ENCODE peak calls at places on chromosome 9, in seven cellular contexts. H is aorta, Y is right lobe of liver, N is mesenchymal stem cell, O is RWPE1, M is prostate gland, Z is MM.1S. A is an unnamed sample.

GRCh38 chr9:15909297-15909696 is 356.5 kb downstream of the CCDC171 start:
- DNase-seq in H (no peak), Y (no peak), N (no peak), O (no peak), M (no peak), Z (no peak), A (no peak)

GRCh38 chr9:127415158-127415557 is 9.0 kb upstream of the ZNF79 start:
- DNase-seq in H (no peak), Y (no peak), N (no peak), O (no peak), M (no peak), Z (no peak), A (no peak)

GRCh38 chr9:6630502-6631206 is 14.9 kb downstream of the GLDC start:
- DNase-seq in H (no peak), Y (no peak), N (no peak), O (no peak), M (no peak), Z (peak), A (no peak)

GRCh38 chr9:27632254-27632653 is 59.0 kb upstream of the C9orf72 start:
- DNase-seq in H (no peak), Y (no peak), N (no peak), O (peak), M (no peak), Z (no peak), A (no peak)

GRCh38 chr9:96567203-96567700 is 52.4 kb downstream of the CDC14B start:
- DNase-seq in H (no peak), Y (no peak), N (no peak), O (peak), M (no peak), Z (no peak), A (peak)

GRCh38 chr9:78026416-78026815 is 5.2 kb downstream of the GNAQ start:
- DNase-seq in H (no peak), Y (no peak), N (peak), O (no peak), M (no peak), Z (no peak), A (no peak)

GRCh38 chr9:137703842-137704508 is 85.2 kb downstream of the EHMT1 start:
- DNase-seq in H (no peak), Y (no peak), N (no peak), O (no peak), M (no peak), Z (no peak), A (no peak)

GRCh38 chr9:8703904-8704303 is 904.3 kb upstream of the DMAC1 start:
- DNase-seq in H (no peak), Y (no peak), N (no peak), O (no peak), M (no peak), Z (no peak), A (no peak)

GRCh38 chr9:3181049-3181953 is 337.4 kb upstream of the PUM3 start:
- DNase-seq in H (peak), Y (peak), N (peak), O (peak), M (peak), Z (peak), A (peak)

GRCh38 chr9:4769321-4770080 is 23.2 kb upstream of the RCL1 start:
- DNase-seq in H (no peak), Y (no peak), N (no peak), O (no peak), M (no peak), Z (no peak), A (no peak)

GRCh38 chr9:134730011-134730760 is 88.6 kb downstream of the COL5A1 start:
- DNase-seq in H (peak), Y (no peak), N (no peak), O (no peak), M (no peak), Z (no peak), A (no peak)

GRCh38 chr9:92716557-92716956 is 46.6 kb upstream of the IPPK start:
- DNase-seq in H (no peak), Y (no peak), N (peak), O (peak), M (peak), Z (peak), A (peak)

DNA sequence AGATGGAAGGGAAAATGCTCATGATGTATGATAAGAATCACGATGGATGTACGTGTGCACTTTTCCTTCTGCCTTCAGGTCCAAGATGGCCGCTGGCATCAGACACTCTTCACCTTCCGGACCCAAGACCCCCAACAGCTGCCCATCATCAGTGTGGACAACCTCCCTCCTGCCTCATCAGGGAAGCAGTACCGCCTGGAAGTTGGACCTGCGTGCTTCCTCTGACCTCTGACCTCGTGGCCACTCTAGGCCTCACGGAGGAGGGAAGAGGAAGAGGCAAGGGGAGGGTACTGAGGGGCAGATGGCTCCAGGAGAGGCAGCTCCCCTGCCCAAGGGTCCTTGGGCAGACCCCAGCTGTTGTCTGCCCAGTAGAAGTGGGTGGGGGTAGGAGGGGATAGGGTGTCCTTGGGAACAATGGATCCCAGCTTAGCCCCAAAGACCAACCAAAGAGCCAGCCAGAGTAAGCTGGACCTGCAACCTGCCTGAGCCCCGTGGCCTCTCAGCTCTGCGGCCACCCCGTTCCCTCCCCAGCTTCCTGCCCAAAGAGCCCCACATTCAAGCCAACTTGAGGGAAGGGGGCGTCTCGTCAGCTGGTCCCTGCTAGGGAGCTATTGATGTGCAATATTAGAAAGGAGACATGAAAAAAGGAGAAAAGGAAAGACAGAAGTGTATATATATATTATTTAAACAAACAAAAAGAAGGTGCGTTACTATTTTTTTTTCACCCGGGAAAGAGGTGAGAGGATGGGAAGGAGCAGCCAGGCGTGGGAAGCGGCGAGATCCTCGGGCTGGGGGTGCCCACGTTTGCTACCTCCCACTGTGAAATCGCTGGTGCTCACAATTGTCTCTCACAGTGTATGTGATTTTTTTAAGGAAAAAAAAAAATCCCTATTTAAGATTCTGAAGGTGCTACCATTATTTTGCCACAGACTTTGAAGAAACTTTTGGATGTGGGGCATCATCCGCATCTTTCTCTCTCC is 12.1 kb upstream of the ORM1 start:
- DNase-seq in H (no peak), Y (no peak), N (no peak), O (no peak), M (no peak), Z (no peak), A (no peak)
- H3K27ac ChIP-seq in H (no peak), Y (no peak), N (no peak), O (no peak), M (no peak), Z (no peak), A (no peak)

GRCh38 chr9:2159521-2160417 is 144.6 kb downstream of the SMARCA2 start:
- DNase-seq in H (no peak), Y (no peak), N (peak), O (no peak), M (no peak), Z (peak), A (peak)
- H3K27ac ChIP-seq in H (peak), Y (peak), N (peak), O (no peak), M (peak), Z (peak), A (peak)

GRCh38 chr9:130871395-130872057 is 25.1 kb downstream of the QRFP start:
- DNase-seq in H (peak), Y (peak), N (no peak), O (no peak), M (no peak), Z (no peak), A (no peak)

GRCh38 chr9:130872058-130872453 is 24.6 kb downstream of the QRFP start:
- DNase-seq in H (peak), Y (peak), N (no peak), O (no peak), M (no peak), Z (no peak), A (no peak)

GRCh38 chr9:130872912-130873503 is 23.6 kb downstream of the QRFP start:
- DNase-seq in H (peak), Y (peak), N (no peak), O (no peak), M (peak), Z (no peak), A (no peak)

GRCh38 chr9:130873966-130874365 is 22.6 kb downstream of the QRFP start:
- DNase-seq in H (peak), Y (peak), N (no peak), O (no peak), M (no peak), Z (no peak), A (no peak)

DNA sequence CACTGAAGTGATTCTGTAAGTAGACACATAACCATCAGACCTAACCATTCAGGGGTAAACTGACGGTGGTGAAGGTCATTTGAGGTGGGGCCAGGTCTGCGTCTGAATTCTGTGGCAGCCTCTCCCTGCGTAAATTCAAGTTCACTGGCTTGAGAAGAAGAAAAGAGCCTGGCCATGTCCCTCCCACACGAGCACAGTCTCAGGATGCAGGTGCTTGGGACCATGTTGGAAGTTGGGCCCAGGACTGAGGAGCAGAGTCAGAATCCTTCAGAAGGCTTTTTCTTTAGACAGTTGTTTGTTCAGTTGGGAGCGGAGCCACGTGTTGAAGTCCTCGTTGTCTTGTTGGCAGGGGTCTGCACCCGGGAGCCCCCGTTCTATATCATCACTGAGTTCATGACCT is 24.1 kb downstream of the QRFP start:
- DNase-seq in H (peak), Y (no peak), N (no peak), O (no peak), M (no peak), Z (no peak), A (no peak)
- H3K27ac ChIP-seq in H (no peak), Y (no peak), N (no peak), O (no peak), M (peak), Z (no peak), A (no peak)

GRCh38 chr9:113619156-113619861 is 155.8 kb downstream of the RGS3 start:
- DNase-seq in H (no peak), Y (peak), N (no peak), O (no peak), M (no peak), Z (no peak), A (no peak)
- H3K27ac ChIP-seq in H (peak), Y (peak), N (peak), O (peak), M (no peak), Z (no peak), A (peak)

DNA sequence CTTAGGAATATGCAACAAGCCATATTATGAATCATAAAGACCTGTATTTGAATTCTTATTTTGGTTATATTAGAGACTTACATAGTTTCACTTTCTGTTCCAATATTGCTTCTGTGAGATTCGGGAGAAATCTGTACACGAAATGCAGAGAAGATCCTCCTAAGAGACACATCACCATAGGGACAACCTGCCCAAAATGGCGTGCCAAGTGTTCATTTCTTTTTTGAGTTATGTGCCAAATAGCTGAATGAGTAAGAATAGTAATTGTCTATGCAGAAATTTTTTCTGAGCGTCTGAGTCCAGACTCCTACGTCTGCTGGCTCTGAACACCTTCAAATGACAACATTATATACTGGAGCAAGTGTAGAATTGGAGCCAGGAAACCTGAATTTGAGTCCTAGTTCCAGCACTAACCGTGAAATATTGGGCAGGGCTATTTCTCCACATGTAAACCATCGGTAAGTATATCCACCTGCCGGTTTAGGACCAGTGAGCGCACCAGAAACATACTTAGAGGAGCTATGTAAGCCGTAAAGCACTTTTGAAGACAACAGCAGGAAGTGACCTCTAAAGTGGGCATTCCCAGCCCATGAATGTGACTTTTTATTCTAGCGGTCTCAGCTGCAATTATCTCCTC is 163.9 kb upstream of the DMRT1 start:
- DNase-seq in H (no peak), Y (no peak), N (no peak), O (no peak), M (no peak), Z (peak), A (no peak)
- H3K27ac ChIP-seq in H (peak), Y (peak), N (no peak), O (no peak), M (peak), Z (peak), A (no peak)

DNA sequence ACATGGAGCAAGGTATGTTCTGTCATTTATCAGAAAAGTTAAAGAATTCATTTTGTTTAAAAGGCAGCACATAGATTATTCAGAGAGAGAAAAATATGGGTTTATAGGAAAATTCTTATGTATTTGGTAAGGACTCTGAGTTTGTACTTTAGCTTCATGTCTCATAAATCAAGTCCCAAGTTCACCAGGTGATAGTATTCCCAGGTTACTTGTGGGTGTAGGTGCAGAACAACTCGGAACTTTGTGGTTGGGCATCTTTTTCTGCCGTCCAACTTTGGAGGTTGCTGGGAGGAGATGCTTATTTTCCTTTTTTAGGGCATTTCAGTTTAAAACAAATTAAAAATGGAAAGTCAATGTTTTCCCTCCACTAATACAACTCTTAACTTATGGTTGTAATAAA is 269.8 kb upstream of the DMRT1 start:
- DNase-seq in H (no peak), Y (no peak), N (no peak), O (no peak), M (no peak), Z (no peak), A (no peak)
- H3K27ac ChIP-seq in H (no peak), Y (no peak), N (no peak), O (no peak), M (no peak), Z (no peak), A (no peak)

GRCh38 chr9:35882265-35882848 is 12.2 kb upstream of the OR13J1 start:
- DNase-seq in H (peak), Y (peak), N (peak), O (peak), M (peak), Z (peak), A (peak)
- H3K27ac ChIP-seq in H (no peak), Y (no peak), N (no peak), O (no peak), M (no peak), Z (no peak), A (no peak)

GRCh38 chr9:124264812-124265211 is 7.1 kb downstream of the NEK6 start:
- DNase-seq in H (no peak), Y (no peak), N (no peak), O (no peak), M (peak), Z (no peak), A (no peak)

GRCh38 chr9:124266139-124266825 is 8.5 kb downstream of the NEK6 start:
- DNase-seq in H (peak), Y (no peak), N (peak), O (no peak), M (no peak), Z (no peak), A (no peak)

GRCh38 chr9:124268248-124268647 is 10.5 kb downstream of the NEK6 start:
- DNase-seq in H (no peak), Y (no peak), N (no peak), O (no peak), M (no peak), Z (no peak), A (no peak)

GRCh38 chr9:124267271-124267807 is 9.6 kb downstream of the NEK6 start:
- DNase-seq in H (peak), Y (peak), N (peak), O (peak), M (peak), Z (no peak), A (peak)

DNA sequence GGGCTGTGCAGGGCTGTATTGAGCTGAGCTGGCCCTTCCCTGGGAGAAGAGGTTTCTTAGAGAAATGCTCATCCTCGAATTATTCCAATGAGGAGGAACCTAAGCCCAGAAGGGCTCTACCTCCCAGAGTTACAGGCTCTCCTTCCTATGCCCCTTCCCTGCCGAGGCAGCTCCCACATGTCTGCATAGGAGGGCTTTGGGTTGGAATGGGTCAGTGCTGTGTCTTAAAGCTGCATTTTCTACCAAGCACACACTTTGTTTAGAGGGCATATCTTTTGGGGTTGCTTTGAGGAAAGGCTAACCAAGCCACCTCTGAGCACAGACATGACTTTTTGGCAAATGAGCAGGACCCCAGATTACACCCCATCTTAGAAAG is 9.1 kb downstream of the NEK6 start:
- DNase-seq in H (no peak), Y (no peak), N (no peak), O (no peak), M (no peak), Z (no peak), A (no peak)
- H3K27ac ChIP-seq in H (no peak), Y (peak), N (peak), O (peak), M (peak), Z (no peak), A (peak)

GRCh38 chr9:109780453-109781033 is 545 bp downstream of the PALM2AKAP2 start:
- DNase-seq in H (no peak), Y (peak), N (peak), O (peak), M (no peak), Z (no peak), A (no peak)

GRCh38 chr9:109776391-109776790 is 3.6 kb upstream of the PALM2AKAP2 start:
- DNase-seq in H (no peak), Y (no peak), N (no peak), O (no peak), M (no peak), Z (no peak), A (no peak)

GRCh38 chr9:109781541-109782197 is 1.7 kb downstream of the PALM2AKAP2 start:
- DNase-seq in H (no peak), Y (no peak), N (peak), O (no peak), M (no peak), Z (no peak), A (no peak)

GRCh38 chr9:109779711-109780452 is at the start of gene PALM2AKAP2:
- DNase-seq in H (peak), Y (peak), N (peak), O (peak), M (peak), Z (peak), A (peak)

GRCh38 chr9:109781086-109781485 is 1.1 kb downstream of the PALM2AKAP2 start:
- DNase-seq in H (no peak), Y (no peak), N (no peak), O (no peak), M (no peak), Z (no peak), A (no peak)
- H3K27ac ChIP-seq in H (peak), Y (peak), N (no peak), O (peak), M (no peak), Z (no peak), A (no peak)

A was measured in A673.